ENCODE peak calls at places on chromosomes 2 and 18, in ten cellular contexts. One of them, this sample, is unnamed.

GRCh38 chr2:207352978-207353377 is 176.8 kb upstream of the CREB1 start:
- DNase-seq in fibroblast of mammary gland: no peak
- DNase-seq in sigmoid colon: no peak
- DNase-seq in A673: no peak
- DNase-seq in epithelial cell of esophagus: no peak
- DNase-seq in OCI-LY7: peak
- DNase-seq in heart left ventricle: no peak
- DNase-seq in astrocyte of the spinal cord: no peak
- DNase-seq in BJ: no peak
- DNase-seq in AG10803: peak
- DNase-seq in this sample: no peak

GRCh38 chr2:11495844-11496271 is 29.9 kb upstream of the E2F6 start:
- DNase-seq in fibroblast of mammary gland: no peak
- DNase-seq in sigmoid colon: no peak
- DNase-seq in A673: no peak
- DNase-seq in epithelial cell of esophagus: no peak
- DNase-seq in OCI-LY7: no peak
- DNase-seq in heart left ventricle: peak
- DNase-seq in astrocyte of the spinal cord: no peak
- DNase-seq in BJ: no peak
- DNase-seq in AG10803: no peak
- DNase-seq in this sample: no peak

GRCh38 chr2:206045251-206045650 is 40.7 kb downstream of the INO80D start:
- DNase-seq in fibroblast of mammary gland: peak
- DNase-seq in sigmoid colon: no peak
- DNase-seq in A673: no peak
- DNase-seq in epithelial cell of esophagus: no peak
- DNase-seq in OCI-LY7: no peak
- DNase-seq in heart left ventricle: no peak
- DNase-seq in astrocyte of the spinal cord: no peak
- DNase-seq in BJ: no peak
- DNase-seq in AG10803: peak
- DNase-seq in this sample: peak

GRCh38 chr2:99480390-99480789 is 9.4 kb downstream of the REV1 start:
- DNase-seq in fibroblast of mammary gland: no peak
- DNase-seq in sigmoid colon: no peak
- DNase-seq in A673: no peak
- DNase-seq in epithelial cell of esophagus: peak
- DNase-seq in OCI-LY7: no peak
- DNase-seq in heart left ventricle: no peak
- DNase-seq in astrocyte of the spinal cord: no peak
- DNase-seq in BJ: no peak
- DNase-seq in AG10803: no peak
- DNase-seq in this sample: no peak

GRCh38 chr2:119715409-119716295 is 36.7 kb downstream of the TMEM177 start:
- DNase-seq in fibroblast of mammary gland: no peak
- DNase-seq in sigmoid colon: peak
- DNase-seq in A673: no peak
- DNase-seq in epithelial cell of esophagus: no peak
- DNase-seq in OCI-LY7: no peak
- DNase-seq in heart left ventricle: no peak
- DNase-seq in astrocyte of the spinal cord: no peak
- DNase-seq in BJ: no peak
- DNase-seq in AG10803: no peak
- DNase-seq in this sample: no peak

GRCh38 chr2:12452211-12452610 is 264.5 kb upstream of the TRIB2 start:
- DNase-seq in fibroblast of mammary gland: peak
- DNase-seq in sigmoid colon: no peak
- DNase-seq in A673: no peak
- DNase-seq in epithelial cell of esophagus: no peak
- DNase-seq in OCI-LY7: no peak
- DNase-seq in heart left ventricle: no peak
- DNase-seq in astrocyte of the spinal cord: peak
- DNase-seq in BJ: no peak
- DNase-seq in AG10803: no peak
- DNase-seq in this sample: peak

GRCh38 chr2:172095905-172096660 is 6.6 kb downstream of the DLX2 start:
- DNase-seq in fibroblast of mammary gland: no peak
- DNase-seq in sigmoid colon: no peak
- DNase-seq in A673: peak
- DNase-seq in epithelial cell of esophagus: no peak
- DNase-seq in OCI-LY7: peak
- DNase-seq in heart left ventricle: no peak
- DNase-seq in astrocyte of the spinal cord: no peak
- DNase-seq in BJ: no peak
- DNase-seq in AG10803: no peak
- DNase-seq in this sample: no peak

GRCh38 chr2:101396352-101396717 is 9.0 kb upstream of the CREG2 start:
- DNase-seq in fibroblast of mammary gland: peak
- DNase-seq in sigmoid colon: no peak
- DNase-seq in A673: peak
- DNase-seq in epithelial cell of esophagus: peak
- DNase-seq in OCI-LY7: no peak
- DNase-seq in heart left ventricle: no peak
- DNase-seq in astrocyte of the spinal cord: peak
- DNase-seq in BJ: peak
- DNase-seq in AG10803: peak
- DNase-seq in this sample: peak

GRCh38 chr18:74722237-74722636 is 124.6 kb downstream of the ZNF407 start:
- DNase-seq in fibroblast of mammary gland: peak
- DNase-seq in sigmoid colon: no peak
- DNase-seq in A673: no peak
- DNase-seq in epithelial cell of esophagus: peak
- DNase-seq in OCI-LY7: no peak
- DNase-seq in heart left ventricle: no peak
- DNase-seq in astrocyte of the spinal cord: peak
- DNase-seq in BJ: no peak
- DNase-seq in AG10803: peak
- DNase-seq in this sample: no peak

GRCh38 chr2:63432373-63432772 is 155.9 kb downstream of the WDPCP start:
- DNase-seq in fibroblast of mammary gland: peak
- DNase-seq in sigmoid colon: no peak
- DNase-seq in A673: no peak
- DNase-seq in epithelial cell of esophagus: peak
- DNase-seq in OCI-LY7: no peak
- DNase-seq in heart left ventricle: no peak
- DNase-seq in astrocyte of the spinal cord: peak
- DNase-seq in BJ: no peak
- DNase-seq in AG10803: peak
- DNase-seq in this sample: peak

GRCh38 chr2:233419626-233420431 is 65.5 kb downstream of the DGKD start:
- DNase-seq in fibroblast of mammary gland: no peak
- DNase-seq in sigmoid colon: no peak
- DNase-seq in A673: no peak
- DNase-seq in epithelial cell of esophagus: no peak
- DNase-seq in OCI-LY7: peak
- DNase-seq in heart left ventricle: no peak
- DNase-seq in astrocyte of the spinal cord: no peak
- DNase-seq in BJ: no peak
- DNase-seq in AG10803: no peak
- DNase-seq in this sample: peak
- H3K4me3 ChIP-seq in fibroblast of mammary gland: no peak
- H3K4me3 ChIP-seq in sigmoid colon: no peak
- H3K4me3 ChIP-seq in A673: no peak
- H3K4me3 ChIP-seq in epithelial cell of esophagus: no peak
- H3K4me3 ChIP-seq in OCI-LY7: peak
- H3K4me3 ChIP-seq in heart left ventricle: peak
- H3K4me3 ChIP-seq in astrocyte of the spinal cord: no peak
- H3K4me3 ChIP-seq in BJ: no peak
- H3K4me3 ChIP-seq in AG10803: no peak
- H3K4me3 ChIP-seq in this sample: no peak

GRCh38 chr18:48137354-48138208 is 207.1 kb upstream of the SMAD2 start:
- DNase-seq in fibroblast of mammary gland: no peak
- DNase-seq in sigmoid colon: no peak
- DNase-seq in A673: no peak
- DNase-seq in epithelial cell of esophagus: no peak
- DNase-seq in OCI-LY7: no peak
- DNase-seq in heart left ventricle: no peak
- DNase-seq in astrocyte of the spinal cord: no peak
- DNase-seq in BJ: no peak
- DNase-seq in AG10803: no peak
- DNase-seq in this sample: no peak

GRCh38 chr18:48136051-48136543 is 205.6 kb upstream of the SMAD2 start:
- DNase-seq in fibroblast of mammary gland: no peak
- DNase-seq in sigmoid colon: no peak
- DNase-seq in A673: no peak
- DNase-seq in epithelial cell of esophagus: no peak
- DNase-seq in OCI-LY7: no peak
- DNase-seq in heart left ventricle: no peak
- DNase-seq in astrocyte of the spinal cord: no peak
- DNase-seq in BJ: no peak
- DNase-seq in AG10803: no peak
- DNase-seq in this sample: no peak

GRCh38 chr18:48135436-48135966 is 205.0 kb upstream of the SMAD2 start:
- DNase-seq in fibroblast of mammary gland: no peak
- DNase-seq in sigmoid colon: no peak
- DNase-seq in A673: no peak
- DNase-seq in epithelial cell of esophagus: no peak
- DNase-seq in OCI-LY7: no peak
- DNase-seq in heart left ventricle: no peak
- DNase-seq in astrocyte of the spinal cord: no peak
- DNase-seq in BJ: no peak
- DNase-seq in AG10803: no peak
- DNase-seq in this sample: no peak

GRCh38 chr18:48138211-48138610 is 207.8 kb upstream of the SMAD2 start:
- DNase-seq in fibroblast of mammary gland: no peak
- DNase-seq in sigmoid colon: no peak
- DNase-seq in A673: no peak
- DNase-seq in epithelial cell of esophagus: no peak
- DNase-seq in OCI-LY7: no peak
- DNase-seq in heart left ventricle: no peak
- DNase-seq in astrocyte of the spinal cord: no peak
- DNase-seq in BJ: no peak
- DNase-seq in AG10803: no peak
- DNase-seq in this sample: no peak

GRCh38 chr18:48136544-48137353 is 206.3 kb upstream of the SMAD2 start:
- DNase-seq in fibroblast of mammary gland: no peak
- DNase-seq in sigmoid colon: no peak
- DNase-seq in A673: no peak
- DNase-seq in epithelial cell of esophagus: no peak
- DNase-seq in OCI-LY7: no peak
- DNase-seq in heart left ventricle: no peak
- DNase-seq in astrocyte of the spinal cord: no peak
- DNase-seq in BJ: no peak
- DNase-seq in AG10803: no peak
- DNase-seq in this sample: no peak
- H3K4me3 ChIP-seq in fibroblast of mammary gland: no peak
- H3K4me3 ChIP-seq in sigmoid colon: peak
- H3K4me3 ChIP-seq in A673: peak
- H3K4me3 ChIP-seq in epithelial cell of esophagus: peak
- H3K4me3 ChIP-seq in OCI-LY7: no peak
- H3K4me3 ChIP-seq in heart left ventricle: peak
- H3K4me3 ChIP-seq in astrocyte of the spinal cord: no peak
- H3K4me3 ChIP-seq in BJ: no peak
- H3K4me3 ChIP-seq in AG10803: no peak
- H3K4me3 ChIP-seq in this sample: peak

GRCh38 chr2:150494234-150494913 is 6.9 kb upstream of the RND3 start:
- DNase-seq in fibroblast of mammary gland: peak
- DNase-seq in sigmoid colon: no peak
- DNase-seq in A673: no peak
- DNase-seq in epithelial cell of esophagus: no peak
- DNase-seq in OCI-LY7: no peak
- DNase-seq in heart left ventricle: no peak
- DNase-seq in astrocyte of the spinal cord: no peak
- DNase-seq in BJ: no peak
- DNase-seq in AG10803: no peak
- DNase-seq in this sample: no peak

GRCh38 chr2:150491430-150491829 is 4.0 kb upstream of the RND3 start:
- DNase-seq in fibroblast of mammary gland: no peak
- DNase-seq in sigmoid colon: no peak
- DNase-seq in A673: no peak
- DNase-seq in epithelial cell of esophagus: peak
- DNase-seq in OCI-LY7: no peak
- DNase-seq in heart left ventricle: no peak
- DNase-seq in astrocyte of the spinal cord: no peak
- DNase-seq in BJ: no peak
- DNase-seq in AG10803: no peak
- DNase-seq in this sample: no peak

GRCh38 chr2:150490466-150490865 is 3.0 kb upstream of the RND3 start:
- DNase-seq in fibroblast of mammary gland: no peak
- DNase-seq in sigmoid colon: no peak
- DNase-seq in A673: no peak
- DNase-seq in epithelial cell of esophagus: no peak
- DNase-seq in OCI-LY7: no peak
- DNase-seq in heart left ventricle: no peak
- DNase-seq in astrocyte of the spinal cord: no peak
- DNase-seq in BJ: no peak
- DNase-seq in AG10803: no peak
- DNase-seq in this sample: no peak

GRCh38 chr2:150491943-150492342 is 4.5 kb upstream of the RND3 start:
- DNase-seq in fibroblast of mammary gland: peak
- DNase-seq in sigmoid colon: no peak
- DNase-seq in A673: no peak
- DNase-seq in epithelial cell of esophagus: peak
- DNase-seq in OCI-LY7: no peak
- DNase-seq in heart left ventricle: no peak
- DNase-seq in astrocyte of the spinal cord: peak
- DNase-seq in BJ: peak
- DNase-seq in AG10803: peak
- DNase-seq in this sample: peak

GRCh38 chr2:150495993-150496627 is 8.6 kb upstream of the RND3 start:
- DNase-seq in fibroblast of mammary gland: peak
- DNase-seq in sigmoid colon: no peak
- DNase-seq in A673: no peak
- DNase-seq in epithelial cell of esophagus: peak
- DNase-seq in OCI-LY7: no peak
- DNase-seq in heart left ventricle: no peak
- DNase-seq in astrocyte of the spinal cord: peak
- DNase-seq in BJ: peak
- DNase-seq in AG10803: peak
- DNase-seq in this sample: peak
- H3K4me3 ChIP-seq in fibroblast of mammary gland: no peak
- H3K4me3 ChIP-seq in sigmoid colon: no peak
- H3K4me3 ChIP-seq in A673: no peak
- H3K4me3 ChIP-seq in epithelial cell of esophagus: no peak
- H3K4me3 ChIP-seq in OCI-LY7: no peak
- H3K4me3 ChIP-seq in heart left ventricle: no peak
- H3K4me3 ChIP-seq in astrocyte of the spinal cord: no peak
- H3K4me3 ChIP-seq in BJ: no peak
- H3K4me3 ChIP-seq in AG10803: peak
- H3K4me3 ChIP-seq in this sample: no peak

DNA sequence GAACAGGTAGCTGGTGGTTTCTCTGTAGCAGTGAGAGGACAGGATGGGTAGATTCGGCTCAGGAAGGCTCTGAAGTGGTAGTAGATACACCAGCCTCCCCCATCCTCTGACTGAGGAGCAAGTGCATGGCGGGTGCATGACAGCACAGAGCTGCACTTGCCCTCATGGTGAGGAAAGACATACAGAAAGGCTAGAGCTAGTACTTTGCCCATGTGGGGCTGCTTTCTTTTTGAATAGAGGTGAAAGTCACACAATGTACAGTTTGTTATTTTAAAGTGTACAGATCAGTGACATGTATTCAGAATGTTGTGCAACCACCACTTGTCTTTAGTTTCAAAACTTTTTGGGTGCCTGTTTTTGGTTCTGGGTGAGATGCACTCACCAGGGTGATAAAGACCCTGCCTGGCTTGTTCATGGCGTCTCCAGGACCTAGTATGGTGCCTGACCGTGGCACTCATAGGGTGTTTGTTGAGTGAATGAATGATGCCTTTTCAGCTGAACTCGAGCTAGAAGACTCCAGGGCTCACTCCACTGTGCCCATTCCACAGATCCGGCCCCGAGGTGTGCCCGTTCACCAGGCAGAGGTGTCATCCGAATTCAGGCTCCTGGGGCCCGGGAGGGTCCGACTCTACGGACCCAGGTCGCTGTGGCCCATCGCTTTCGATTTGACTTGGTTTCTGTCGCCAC is 421 bp upstream of the VAMP5 start:
- DNase-seq in fibroblast of mammary gland: no peak
- DNase-seq in sigmoid colon: peak
- DNase-seq in A673: no peak
- DNase-seq in epithelial cell of esophagus: no peak
- DNase-seq in OCI-LY7: no peak
- DNase-seq in heart left ventricle: no peak
- DNase-seq in astrocyte of the spinal cord: no peak
- DNase-seq in BJ: no peak
- DNase-seq in AG10803: no peak
- DNase-seq in this sample: peak
- H3K4me3 ChIP-seq in fibroblast of mammary gland: peak
- H3K4me3 ChIP-seq in sigmoid colon: peak
- H3K4me3 ChIP-seq in A673: peak
- H3K4me3 ChIP-seq in epithelial cell of esophagus: no peak
- H3K4me3 ChIP-seq in OCI-LY7: no peak
- H3K4me3 ChIP-seq in heart left ventricle: peak
- H3K4me3 ChIP-seq in astrocyte of the spinal cord: peak
- H3K4me3 ChIP-seq in BJ: peak
- H3K4me3 ChIP-seq in AG10803: peak
- H3K4me3 ChIP-seq in this sample: peak